ENCODE peak calls at places on chromosomes 3 and 15, in seven cellular contexts. A, R, L, M, K, O and H are unnamed samples.

GRCh38 chr3:197002701-197003454 is 26.7 kb downstream of the MELTF start:
- DNase-seq in M (peak; percentile 89), R (peak; percentile 83), K (peak; percentile 78), A (peak; percentile 75), L (peak; percentile 88), O (peak; percentile 98), H (peak; percentile 37)

GRCh38 chr15:93478922-93479321 is 389.9 kb upstream of the RGMA start:
- DNase-seq in R (no peak), O (no peak), A (no peak), K (no peak), M (peak; percentile 46), L (no peak), H (no peak)

GRCh38 chr3:52495096-52495495 is at the start of gene STAB1:
- DNase-seq in R (peak; percentile 74), M (no peak), O (no peak), A (peak; percentile 73), L (no peak), K (peak; percentile 53), H (no peak)

GRCh38 chr3:169144691-169145090 is 518.8 kb downstream of the MECOM start:
- DNase-seq in K (no peak), M (no peak), R (no peak), L (peak; percentile 15), O (no peak), A (no peak), H (no peak)

GRCh38 chr3:112303811-112304325 is 9.9 kb upstream of the SLC9C1 start:
- DNase-seq in K (no peak), M (no peak), O (no peak), L (no peak), A (no peak), R (peak; percentile 24), H (no peak)

GRCh38 chr3:183369626-183370025 is 58.8 kb downstream of the MCF2L2 start:
- DNase-seq in O (no peak), K (no peak), A (no peak), L (peak; percentile 82), R (no peak), M (no peak), H (no peak)

GRCh38 chr15:81293728-81294500 is 30.0 kb downstream of the STARD5 start:
- DNase-seq in R (no peak), A (no peak), L (no peak), O (peak; percentile 50), M (no peak), K (no peak), H (no peak)

GRCh38 chr15:71103102-71103676 is 12.1 kb upstream of the THSD4 start:
- DNase-seq in L (peak; percentile 57), M (peak; percentile 18), R (peak; percentile 38), A (peak; percentile 23), O (no peak), K (no peak), H (no peak)

GRCh38 chr3:111617912-111618601 is 22.9 kb upstream of the ZBED2 start:
- DNase-seq in R (peak; percentile 21), O (no peak), M (no peak), K (no peak), L (peak; percentile 61), A (no peak), H (no peak)

GRCh38 chr3:151911462-151911861 is 38.0 kb downstream of the SUCNR1 start:
- DNase-seq in A (no peak), R (no peak), M (no peak), O (no peak), L (no peak), K (no peak), H (no peak)

GRCh38 chr15:67981848-67982247 is 72.3 kb upstream of the PIAS1 start:
- DNase-seq in R (no peak), O (no peak), M (no peak), L (no peak), K (no peak), A (no peak), H (no peak)

GRCh38 chr3:28590216-28590615 is 241.6 kb upstream of the AZI2 start:
- DNase-seq in A (no peak), M (no peak), O (no peak), L (no peak), R (no peak), K (no peak), H (no peak)

GRCh38 chr3:63405882-63406281 is 127.8 kb downstream of the SYNPR start:
- DNase-seq in O (no peak), L (no peak), R (no peak), A (no peak), M (peak; percentile 11), K (no peak), H (no peak)

GRCh38 chr3:135618123-135618522 is 347.4 kb upstream of the PPP2R3A start:
- DNase-seq in R (no peak), L (no peak), M (no peak), O (no peak), A (no peak), K (no peak), H (no peak)

GRCh38 chr15:66408690-66409089 is 22.0 kb downstream of the MAP2K1 start:
- DNase-seq in K (no peak), L (no peak), A (no peak), O (no peak), R (no peak), M (no peak), H (no peak)

GRCh38 chr15:66409565-66410108 is 22.9 kb downstream of the MAP2K1 start:
- DNase-seq in K (no peak), M (no peak), R (no peak), A (no peak), O (no peak), L (no peak), H (no peak)

GRCh38 chr15:66405605-66406004 is 18.9 kb downstream of the MAP2K1 start:
- DNase-seq in M (no peak), L (no peak), O (no peak), A (no peak), K (no peak), R (no peak), H (no peak)

GRCh38 chr15:66411190-66411589 is 24.5 kb downstream of the MAP2K1 start:
- DNase-seq in R (no peak), O (no peak), M (no peak), L (no peak), A (no peak), K (no peak), H (no peak)

GRCh38 chr15:66408254-66408653 is 21.5 kb downstream of the MAP2K1 start:
- DNase-seq in K (no peak), M (no peak), L (no peak), O (no peak), A (no peak), R (no peak), H (no peak)
- H3K4me1 ChIP-seq in K (peaks cover 2% of the 10 kb centered on the region), M (peaks cover 23% of the 10 kb centered on the region), L (no peaks in the 10 kb centered on the region), O (peaks cover 17% of the 10 kb centered on the region), A (peaks cover 70% of the 10 kb centered on the region), R (peaks cover 40% of the 10 kb centered on the region), H (no peaks in the 10 kb centered on the region)

DNA sequence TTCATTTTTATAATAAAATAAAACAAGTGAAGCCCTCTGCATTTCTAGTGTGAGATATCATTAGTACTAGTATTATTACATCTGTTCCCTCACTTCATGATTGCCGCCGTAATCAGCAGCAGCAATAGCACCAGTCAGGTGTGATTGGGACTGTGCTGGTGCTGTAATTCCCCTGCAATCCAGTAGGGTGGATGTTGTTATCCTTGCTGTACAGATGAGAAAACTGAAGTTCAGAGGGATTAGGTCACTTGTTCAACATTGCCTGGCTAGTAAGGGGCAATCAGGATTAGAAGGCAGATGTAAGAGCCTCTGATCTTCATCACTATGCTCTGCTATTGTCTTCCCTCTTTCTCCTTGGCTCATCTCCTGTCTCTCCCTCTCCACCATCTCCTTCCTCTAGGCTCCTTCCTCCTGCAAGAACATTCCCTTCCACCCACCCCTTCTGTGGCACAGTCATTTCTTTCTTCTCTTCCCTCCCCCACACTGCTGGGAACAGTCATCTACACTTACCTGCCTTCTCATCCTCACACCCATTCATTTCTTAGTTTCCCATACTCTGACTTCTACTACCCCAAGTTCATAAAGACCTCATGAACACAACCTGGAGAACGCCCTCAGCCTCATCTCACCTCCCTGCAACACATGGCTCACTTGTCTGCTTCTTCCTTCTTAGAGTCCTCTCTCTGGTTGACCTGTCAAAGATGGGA is 29.7 kb downstream of the CRYGS start:
- DNase-seq in M (no peak), K (no peak), A (no peak), L (peak; percentile 35), R (no peak), O (no peak), H (peak; percentile 27)
- TF ChIP-seq CTCF in M (peak; percentile 6), K (no peak), A (peak; percentile 38), L (peak; percentile 51), R (peak; percentile 43), O (peak; percentile 39), H (peak; percentile 52)

GRCh38 chr3:157830865-157831264 is 275.4 kb downstream of the SHOX2 start:
- DNase-seq in R (no peak), L (no peak), O (no peak), M (no peak), A (no peak), K (no peak), H (no peak)
- H3K27me3 ChIP-seq in R (no peaks in the 10 kb centered on the region), L (no peaks in the 10 kb centered on the region), O (no peaks in the 10 kb centered on the region), M (no peaks in the 10 kb centered on the region), A (peaks cover 6% of the 10 kb centered on the region), K (no peaks in the 10 kb centered on the region), H (no peaks in the 10 kb centered on the region)

DNA sequence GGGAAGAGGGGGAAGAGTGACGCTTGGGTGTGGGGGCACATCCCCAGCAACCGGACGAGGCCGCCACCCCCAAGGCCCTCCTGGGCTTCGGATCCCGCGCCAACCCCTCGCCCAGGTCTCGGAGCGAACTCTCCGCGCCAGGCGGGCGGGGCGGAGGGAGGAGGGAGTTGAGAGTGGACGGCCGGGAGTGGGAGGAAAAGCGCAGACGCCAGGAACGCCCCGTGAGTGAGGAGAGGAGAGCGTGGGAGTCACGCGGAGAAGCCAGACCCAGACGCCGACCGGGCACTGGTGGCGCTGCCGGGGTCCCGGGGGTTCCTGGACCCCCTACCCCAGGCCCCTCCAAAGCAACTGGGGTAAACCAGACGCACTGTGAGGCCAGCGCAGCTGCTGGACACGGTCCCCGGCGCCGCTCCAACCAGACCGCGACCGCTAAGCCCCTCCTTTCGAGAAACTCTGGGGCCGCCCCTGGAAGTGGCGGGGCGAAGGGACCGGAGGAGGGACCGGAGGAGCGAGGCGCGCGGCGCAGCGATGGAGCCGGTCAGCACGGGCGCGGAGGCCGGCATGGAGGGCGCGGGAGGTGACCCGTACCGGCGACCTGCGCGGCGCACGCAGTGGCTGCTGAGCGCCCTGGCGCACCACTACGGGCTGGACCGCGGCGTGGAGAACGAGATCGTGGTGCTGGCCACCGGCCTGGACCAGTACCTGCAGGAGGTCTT is at the start of gene EFCC1:
- DNase-seq in M (no peak), O (peak; percentile 71), R (peak; percentile 87), L (no peak), K (peak; percentile 79), A (peak; percentile 85), H (no peak)
- H3K4me1 ChIP-seq in M (peaks cover 31% of the 10 kb centered on the region), O (no peaks in the 10 kb centered on the region), R (peaks cover 20% of the 10 kb centered on the region), L (no peaks in the 10 kb centered on the region), K (peaks cover 21% of the 10 kb centered on the region), A (peaks cover 58% of the 10 kb centered on the region), H (no peaks in the 10 kb centered on the region)